ENCODE peak calls at places on chromosomes 12 and 14, in six cellular contexts. R, V, I, Y, W and U are unnamed samples.

GRCh38 chr14:41201721-41202120 is 405.0 kb upstream of the LRFN5 start:
- DNase-seq in R (no peak), V (no peak), I (no peak), Y (no peak), W (no peak), U (no peak)

GRCh38 chr12:122937622-122938091 is 28.6 kb downstream of the ABCB9 start:
- DNase-seq in R (peak; percentile 23), V (no peak), I (no peak), Y (no peak), W (no peak), U (no peak)

GRCh38 chr12:49622501-49623141 is 740 bp upstream of the PRPF40B start:
- DNase-seq in R (no peak), V (peak; percentile 76), I (peak; percentile 48), Y (peak; percentile 19), W (no peak), U (no peak)

GRCh38 chr12:76489737-76490136 is 69.8 kb downstream of the OSBPL8 start:
- DNase-seq in R (peak; percentile 13), V (no peak), I (no peak), Y (no peak), W (no peak), U (no peak)

GRCh38 chr12:59808317-59808910 is 212.6 kb downstream of the SLC16A7 start:
- DNase-seq in R (peak; percentile 60), V (no peak), I (no peak), Y (no peak), W (peak; percentile 20), U (no peak)

GRCh38 chr12:32125455-32126084 is 18.9 kb downstream of the BICD1 start:
- DNase-seq in R (no peak), V (no peak), I (no peak), Y (no peak), W (no peak), U (no peak)

GRCh38 chr12:74538491-74539258 is 1.0 kb downstream of the ATXN7L3B start:
- DNase-seq in R (peak; percentile 12), V (peak; percentile 54), I (no peak), Y (no peak), W (no peak), U (no peak)

GRCh38 chr12:131917139-131917710 is 11.9 kb upstream of the PUS1 start:
- DNase-seq in R (no peak), V (peak; percentile 91), I (peak; percentile 34), Y (no peak), W (no peak), U (no peak)

GRCh38 chr12:56635539-56636117 is 5.5 kb upstream of the BAZ2A start:
- DNase-seq in R (no peak), V (no peak), I (no peak), Y (no peak), W (no peak), U (no peak)

GRCh38 chr12:132054983-132055382 is 89.1 kb downstream of the DDX51 start:
- DNase-seq in R (no peak), V (no peak), I (no peak), Y (no peak), W (no peak), U (no peak)

GRCh38 chr14:98501335-98501734 is 770.7 kb downstream of the BCL11B start:
- DNase-seq in R (no peak), V (peak; percentile 55), I (no peak), Y (no peak), W (no peak), U (no peak)

GRCh38 chr12:67559751-67560150 is 88.8 kb upstream of the DYRK2 start:
- DNase-seq in R (no peak), V (no peak), I (no peak), Y (no peak), W (no peak), U (no peak)

GRCh38 chr12:56894698-56895368 is 39.4 kb downstream of the SDR9C7 start:
- DNase-seq in R (peak; percentile 14), V (no peak), I (no peak), Y (no peak), W (no peak), U (no peak)

GRCh38 chr14:93954900-93955891 is 21.2 kb downstream of the ASB2 start:
- DNase-seq in R (no peak), V (no peak), I (peak; percentile 43), Y (no peak), W (no peak), U (no peak)